ENCODE peak calls at places on chromosomes 5 and 9, in four cellular contexts. O, P, Q and F are unnamed samples.

GRCh38 chr5:64763948-64764503 is 4.5 kb downstream of the SREK1IP1 start:
- DNase-seq in P (no peak), Q (no peak), O (no peak), F (no peak)

GRCh38 chr9:90842378-90842777 is 40.8 kb downstream of the SYK start:
- DNase-seq in O (no peak), P (no peak), Q (no peak), F (no peak)

GRCh38 chr9:130833324-130833990 is 1.6 kb upstream of the ABL1 start:
- DNase-seq in P (no peak), Q (no peak), O (no peak), F (no peak)

GRCh38 chr9:90546200-90546599 is 96.4 kb downstream of the DIRAS2 start:
- DNase-seq in P (peak), O (no peak), Q (no peak), F (peak)

GRCh38 chr5:17381926-17382325 is 116.1 kb upstream of the TAF11L2 start:
- DNase-seq in O (no peak), P (no peak), Q (no peak), F (no peak)

GRCh38 chr5:58224661-58225060 is 235.2 kb downstream of the PLK2 start:
- DNase-seq in O (no peak), Q (no peak), P (no peak), F (no peak)

GRCh38 chr9:101387871-101388506 is 3.2 kb upstream of the BAAT start:
- DNase-seq in Q (no peak), O (no peak), P (peak), F (peak)

GRCh38 chr5:32802764-32803163 is 91.6 kb downstream of the NPR3 start:
- DNase-seq in P (no peak), Q (no peak), O (no peak), F (no peak)

GRCh38 chr5:15290953-15291352 is 209.0 kb upstream of the FBXL7 start:
- DNase-seq in O (no peak), Q (no peak), P (peak), F (no peak)

GRCh38 chr5:171808951-171809350 is 23.3 kb downstream of the SMIM23 start:
- DNase-seq in O (no peak), Q (no peak), P (no peak), F (peak)

GRCh38 chr9:133273819-133274218 is 1.2 kb downstream of the ABO start:
- DNase-seq in P (no peak), Q (no peak), O (no peak), F (no peak)

GRCh38 chr9:73199886-73200285 is 48.2 kb downstream of the ANXA1 start:
- DNase-seq in Q (peak), O (no peak), P (peak), F (peak)

GRCh38 chr5:156208271-156208670 is 118.7 kb upstream of the SGCD start:
- DNase-seq in P (peak), O (no peak), Q (no peak), F (peak)

GRCh38 chr5:55923177-55923872 is 71.4 kb downstream of the IL6ST start:
- DNase-seq in O (peak), Q (peak), P (peak), F (no peak)

GRCh38 chr5:40654377-40655006 is 25.2 kb upstream of the PTGER4 start:
- DNase-seq in O (no peak), P (no peak), Q (no peak), F (no peak)

GRCh38 chr5:2136728-2137333 is 254.1 kb upstream of the IRX4 start:
- DNase-seq in O (no peak), P (no peak), Q (no peak), F (no peak)
- TF ChIP-seq CTCF in O (no peak), P (no peak), Q (no peak), F (no peak)

DNA sequence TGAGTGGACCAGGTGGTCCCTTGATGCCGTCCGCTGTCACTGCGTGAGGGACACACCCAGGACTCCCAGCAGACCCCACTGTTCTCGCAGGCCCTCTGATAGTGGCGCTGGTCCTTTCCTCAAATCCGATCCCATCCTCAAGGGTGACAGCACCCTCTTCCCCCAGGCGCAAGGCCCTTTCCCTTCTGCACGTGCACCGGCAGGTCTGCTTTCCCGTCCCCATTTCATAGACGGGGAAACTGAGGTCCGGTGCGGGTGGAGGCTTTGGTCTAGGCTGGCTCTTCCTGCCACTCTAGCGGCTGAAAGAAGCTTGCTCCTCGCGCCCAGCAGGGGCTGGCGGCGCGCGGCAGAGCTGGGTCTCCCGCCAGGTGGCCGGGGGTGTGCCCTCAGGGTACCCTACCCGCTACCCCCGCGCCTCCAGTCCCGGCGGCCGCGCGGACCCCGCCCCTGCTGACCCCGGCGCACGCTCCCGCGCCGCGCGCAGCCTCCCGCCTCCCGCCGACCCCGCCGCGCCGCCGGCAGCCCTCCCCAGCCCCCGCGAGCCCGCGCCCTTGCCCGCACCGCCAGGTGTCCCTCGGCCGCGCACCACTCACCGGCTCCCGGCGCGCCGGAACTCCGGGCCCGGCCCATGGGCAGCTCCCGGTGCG is 453 bp downstream of the RASGEF1C start:
- DNase-seq in Q (peak), O (no peak), P (peak), F (no peak)
- TF ChIP-seq CTCF in Q (no peak), O (no peak), P (no peak), F (no peak)

GRCh38 chr5:177336603-177337494 is 14.6 kb downstream of the LMAN2 start:
- DNase-seq in Q (peak), O (no peak), P (no peak), F (no peak)

GRCh38 chr5:177338251-177339106 is 13.0 kb downstream of the LMAN2 start:
- DNase-seq in P (no peak), O (no peak), Q (no peak), F (no peak)

GRCh38 chr5:177336112-177336511 is 15.4 kb downstream of the LMAN2 start:
- DNase-seq in O (peak), P (peak), Q (no peak), F (peak)

GRCh38 chr5:177335701-177336065 is 15.8 kb downstream of the LMAN2 start:
- DNase-seq in Q (no peak), O (no peak), P (no peak), F (no peak)

DNA sequence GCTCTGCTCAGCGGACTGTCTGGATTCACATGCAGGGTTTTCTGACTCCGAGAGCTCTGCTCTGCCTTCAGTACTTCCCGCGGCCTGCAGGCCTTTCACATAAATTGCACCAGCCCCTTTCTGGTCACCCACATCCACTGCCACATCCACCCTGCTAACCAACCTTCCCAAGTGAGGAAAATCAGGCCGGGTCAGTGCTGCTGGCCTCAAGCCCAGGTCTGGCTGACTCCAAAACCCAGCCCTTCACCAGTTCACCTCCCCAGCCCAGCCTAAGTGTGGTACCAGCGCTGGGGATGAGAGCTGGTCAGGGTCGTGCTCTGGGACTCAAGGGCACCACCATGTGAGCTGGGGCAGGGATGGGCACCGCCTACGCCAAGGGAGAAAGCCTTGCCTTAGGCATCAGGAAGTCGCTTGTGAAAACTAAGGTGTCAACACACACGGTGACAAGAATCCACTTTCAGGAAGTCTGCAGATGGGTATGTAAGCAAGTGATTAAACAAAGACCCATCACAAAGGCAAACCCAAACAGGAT is 12.3 kb downstream of the LMAN2 start:
- DNase-seq in Q (no peak), O (no peak), P (no peak), F (peak)
- TF ChIP-seq CTCF in Q (no peak), O (no peak), P (no peak), F (no peak)

GRCh38 chr5:151084363-151084762 is 3.5 kb upstream of the TNIP1 start:
- DNase-seq in Q (no peak), P (no peak), O (no peak), F (no peak)

GRCh38 chr5:151081426-151082273 is 816 bp upstream of the TNIP1 start:
- DNase-seq in O (no peak), P (no peak), Q (no peak), F (peak)

GRCh38 chr5:151082976-151083651 is 2.3 kb upstream of the TNIP1 start:
- DNase-seq in P (no peak), Q (no peak), O (no peak), F (peak)

GRCh38 chr5:151080620-151081425 is at the start of gene TNIP1:
- DNase-seq in Q (peak), O (peak), P (peak), F (peak)

GRCh38 chr5:151082274-151082902 is 1.6 kb upstream of the TNIP1 start:
- DNase-seq in Q (peak), P (peak), O (peak), F (peak)
- TF ChIP-seq CTCF in Q (no peak), P (peak), O (peak), F (peak)

GRCh38 chr5:152595327-152595890 is 190.3 kb upstream of the NMUR2 start:
- DNase-seq in Q (no peak), O (no peak), P (no peak), F (no peak)
- TF ChIP-seq CTCF in Q (no peak), O (no peak), P (no peak), F (no peak)